ENCODE peak calls at places on chromosome X, in five cellular contexts. U is T-helper 2 cell, I is HTR-8/SVneo, K is neural progenitor cell, Z is bronchial epithelial cell. S is an unnamed sample.

GRCh38 chrX:20061869-20062254 is 54.8 kb downstream of the MAP7D2 start:
- DNase-seq in U (no peak), I (no peak), K (no peak), Z (peak; percentile 13), S (no peak)

GRCh38 chrX:106621836-106622235 is 10.1 kb downstream of the RADX start:
- DNase-seq in U (no peak), I (no peak), K (no peak), Z (no peak), S (no peak)

GRCh38 chrX:129706395-129707072 is 32.2 kb upstream of the XPNPEP2 start:
- DNase-seq in U (no peak), I (no peak), K (no peak), Z (no peak), S (no peak)

GRCh38 chrX:97524997-97525396 is 641.3 kb downstream of the RPA4 start:
- DNase-seq in U (no peak), I (no peak), K (peak; percentile 17), Z (peak; percentile 39), S (no peak)

GRCh38 chrX:131316260-131316659 is 27.2 kb upstream of the IGSF1 start:
- DNase-seq in U (no peak), I (no peak), K (no peak), Z (no peak), S (no peak)

GRCh38 chrX:97074400-97074799 is 190.7 kb downstream of the RPA4 start:
- DNase-seq in U (no peak), I (no peak), K (no peak), Z (peak; percentile 66), S (no peak)

GRCh38 chrX:36898301-36898700 is 109.9 kb upstream of the FAM47C start:
- DNase-seq in U (no peak), I (peak; percentile 0), K (peak; percentile 24), Z (peak; percentile 19), S (no peak)

GRCh38 chrX:9207142-9207541 is 173.2 kb upstream of the FAM9B start:
- DNase-seq in U (no peak), I (no peak), K (no peak), Z (no peak), S (no peak)

GRCh38 chrX:127578395-127578794 is 473.8 kb downstream of the ACTRT1 start:
- DNase-seq in U (no peak), I (no peak), K (no peak), Z (no peak), S (no peak)

GRCh38 chrX:103063191-103063845 is 653 bp downstream of the BEX1 start:
- DNase-seq in U (no peak), I (peak; percentile 5), K (peak; percentile 64), Z (peak; percentile 1), S (no peak)

GRCh38 chrX:1011632-1012283 is 200.7 kb downstream of the CRLF2 start:
- DNase-seq in U (no peak), I (no peak), K (no peak), Z (no peak), S (no peak)

GRCh38 chrX:53669258-53669657 is 17.3 kb downstream of the HUWE1 start:
- DNase-seq in U (no peak), I (no peak), K (no peak), Z (no peak), S (no peak)

GRCh38 chrX:149569770-149570169 is 17.5 kb downstream of the MAGEA9B start:
- DNase-seq in U (no peak), I (no peak), K (no peak), Z (no peak), S (no peak)

S was measured in AG04450.